ENCODE peak calls at places on chromosomes 5 and 9, in four cellular contexts. One of them, this sample, is unnamed.

GRCh38 chr5:81241001-81241400 is 7.9 kb downstream of the CKMT2 start:
- DNase-seq in activated CD4-positive, alpha-beta T cell treated with anti-CD3 and anti-CD28 coated beads, Interleukin-2, amount 10 ng/mL, durations not matched to agents 7 days and 5 days: no peak
- DNase-seq in HS-5: no peak
- DNase-seq in DMS153: no peak
- DNase-seq in this sample: no peak

GRCh38 chr9:93680445-93681315 is 104.3 kb downstream of the PHF2 start:
- DNase-seq in activated CD4-positive, alpha-beta T cell treated with anti-CD3 and anti-CD28 coated beads, Interleukin-2, amount 10 ng/mL, durations not matched to agents 7 days and 5 days: peak
- DNase-seq in HS-5: no peak
- DNase-seq in DMS153: no peak
- DNase-seq in this sample: no peak

GRCh38 chr9:109440797-109441287 is 57.3 kb downstream of the PTPN3 start:
- DNase-seq in HS-5: peak
- DNase-seq in DMS153: peak
- DNase-seq in activated CD4-positive, alpha-beta T cell treated with anti-CD3 and anti-CD28 coated beads, Interleukin-2, amount 10 ng/mL, durations not matched to agents 7 days and 5 days: peak
- DNase-seq in this sample: peak

GRCh38 chr5:38666668-38667498 is 110.4 kb upstream of the LIFR start:
- DNase-seq in DMS153: peak
- DNase-seq in activated CD4-positive, alpha-beta T cell treated with anti-CD3 and anti-CD28 coated beads, Interleukin-2, amount 10 ng/mL, durations not matched to agents 7 days and 5 days: no peak
- DNase-seq in HS-5: peak
- DNase-seq in this sample: no peak

GRCh38 chr5:73028991-73029540 is 73.2 kb downstream of the FCHO2 start:
- DNase-seq in activated CD4-positive, alpha-beta T cell treated with anti-CD3 and anti-CD28 coated beads, Interleukin-2, amount 10 ng/mL, durations not matched to agents 7 days and 5 days: no peak
- DNase-seq in DMS153: no peak
- DNase-seq in HS-5: no peak
- DNase-seq in this sample: no peak

GRCh38 chr5:149471406-149472183 is 79.6 kb downstream of the CSNK1A1 start:
- DNase-seq in activated CD4-positive, alpha-beta T cell treated with anti-CD3 and anti-CD28 coated beads, Interleukin-2, amount 10 ng/mL, durations not matched to agents 7 days and 5 days: no peak
- DNase-seq in HS-5: no peak
- DNase-seq in DMS153: no peak
- DNase-seq in this sample: no peak

GRCh38 chr9:86485359-86485758 is 131.1 kb upstream of the TUT7 start:
- DNase-seq in HS-5: no peak
- DNase-seq in activated CD4-positive, alpha-beta T cell treated with anti-CD3 and anti-CD28 coated beads, Interleukin-2, amount 10 ng/mL, durations not matched to agents 7 days and 5 days: peak
- DNase-seq in DMS153: no peak
- DNase-seq in this sample: no peak

GRCh38 chr5:171131499-171131898 is 177.5 kb upstream of the TLX3 start:
- DNase-seq in DMS153: no peak
- DNase-seq in activated CD4-positive, alpha-beta T cell treated with anti-CD3 and anti-CD28 coated beads, Interleukin-2, amount 10 ng/mL, durations not matched to agents 7 days and 5 days: no peak
- DNase-seq in HS-5: no peak
- DNase-seq in this sample: no peak

GRCh38 chr5:78473747-78474146 is 113.3 kb downstream of the SCAMP1 start:
- DNase-seq in HS-5: no peak
- DNase-seq in DMS153: no peak
- DNase-seq in activated CD4-positive, alpha-beta T cell treated with anti-CD3 and anti-CD28 coated beads, Interleukin-2, amount 10 ng/mL, durations not matched to agents 7 days and 5 days: no peak
- DNase-seq in this sample: no peak

GRCh38 chr9:136761545-136761981 is 2.8 kb downstream of the LCN15 start:
- DNase-seq in activated CD4-positive, alpha-beta T cell treated with anti-CD3 and anti-CD28 coated beads, Interleukin-2, amount 10 ng/mL, durations not matched to agents 7 days and 5 days: no peak
- DNase-seq in HS-5: no peak
- DNase-seq in DMS153: no peak
- DNase-seq in this sample: no peak

GRCh38 chr5:114362197-114362976 is 517 bp downstream of the KCNN2 start:
- DNase-seq in HS-5: no peak
- DNase-seq in DMS153: no peak
- DNase-seq in activated CD4-positive, alpha-beta T cell treated with anti-CD3 and anti-CD28 coated beads, Interleukin-2, amount 10 ng/mL, durations not matched to agents 7 days and 5 days: no peak
- DNase-seq in this sample: no peak

GRCh38 chr9:96340707-96341106 is 38.7 kb upstream of the HSD17B3 start:
- DNase-seq in HS-5: no peak
- DNase-seq in activated CD4-positive, alpha-beta T cell treated with anti-CD3 and anti-CD28 coated beads, Interleukin-2, amount 10 ng/mL, durations not matched to agents 7 days and 5 days: no peak
- DNase-seq in DMS153: no peak
- DNase-seq in this sample: no peak

GRCh38 chr5:168925160-168925559 is 346.0 kb upstream of the PANK3 start:
- DNase-seq in HS-5: no peak
- DNase-seq in activated CD4-positive, alpha-beta T cell treated with anti-CD3 and anti-CD28 coated beads, Interleukin-2, amount 10 ng/mL, durations not matched to agents 7 days and 5 days: no peak
- DNase-seq in DMS153: no peak
- DNase-seq in this sample: no peak

GRCh38 chr5:128093368-128093767 is 9.8 kb downstream of the SLC12A2 start:
- DNase-seq in HS-5: no peak
- DNase-seq in DMS153: no peak
- DNase-seq in activated CD4-positive, alpha-beta T cell treated with anti-CD3 and anti-CD28 coated beads, Interleukin-2, amount 10 ng/mL, durations not matched to agents 7 days and 5 days: no peak
- DNase-seq in this sample: no peak

GRCh38 chr5:132506094-132506692 is 15.6 kb upstream of the IRF1 start:
- DNase-seq in activated CD4-positive, alpha-beta T cell treated with anti-CD3 and anti-CD28 coated beads, Interleukin-2, amount 10 ng/mL, durations not matched to agents 7 days and 5 days: no peak
- DNase-seq in DMS153: no peak
- DNase-seq in HS-5: peak
- DNase-seq in this sample: no peak

GRCh38 chr9:130328349-130328801 is 62.8 kb downstream of the HMCN2 start:
- DNase-seq in DMS153: peak
- DNase-seq in activated CD4-positive, alpha-beta T cell treated with anti-CD3 and anti-CD28 coated beads, Interleukin-2, amount 10 ng/mL, durations not matched to agents 7 days and 5 days: no peak
- DNase-seq in HS-5: no peak
- DNase-seq in this sample: no peak

GRCh38 chr9:104868687-104869404 is 59.1 kb downstream of the ABCA1 start:
- DNase-seq in DMS153: peak
- DNase-seq in activated CD4-positive, alpha-beta T cell treated with anti-CD3 and anti-CD28 coated beads, Interleukin-2, amount 10 ng/mL, durations not matched to agents 7 days and 5 days: no peak
- DNase-seq in HS-5: no peak
- DNase-seq in this sample: no peak

GRCh38 chr9:108444400-108445358 is 411.1 kb downstream of the ACTL7B start:
- DNase-seq in HS-5: peak
- DNase-seq in activated CD4-positive, alpha-beta T cell treated with anti-CD3 and anti-CD28 coated beads, Interleukin-2, amount 10 ng/mL, durations not matched to agents 7 days and 5 days: no peak
- DNase-seq in DMS153: peak
- DNase-seq in this sample: no peak

GRCh38 chr9:81871695-81872094 is 56.5 kb upstream of the SPATA31D4 start:
- DNase-seq in HS-5: peak
- DNase-seq in DMS153: no peak
- DNase-seq in activated CD4-positive, alpha-beta T cell treated with anti-CD3 and anti-CD28 coated beads, Interleukin-2, amount 10 ng/mL, durations not matched to agents 7 days and 5 days: no peak
- DNase-seq in this sample: no peak

GRCh38 chr5:154654484-154655375 is 100.4 kb upstream of the LARP1 start:
- DNase-seq in HS-5: no peak
- DNase-seq in DMS153: no peak
- DNase-seq in activated CD4-positive, alpha-beta T cell treated with anti-CD3 and anti-CD28 coated beads, Interleukin-2, amount 10 ng/mL, durations not matched to agents 7 days and 5 days: no peak
- DNase-seq in this sample: no peak

GRCh38 chr5:37926732-37927131 is 86.9 kb upstream of the GDNF start:
- DNase-seq in DMS153: no peak
- DNase-seq in HS-5: no peak
- DNase-seq in activated CD4-positive, alpha-beta T cell treated with anti-CD3 and anti-CD28 coated beads, Interleukin-2, amount 10 ng/mL, durations not matched to agents 7 days and 5 days: no peak
- DNase-seq in this sample: no peak

GRCh38 chr9:121362813-121363585 is 7.1 kb downstream of the STOM start:
- DNase-seq in HS-5: peak
- DNase-seq in DMS153: no peak
- DNase-seq in activated CD4-positive, alpha-beta T cell treated with anti-CD3 and anti-CD28 coated beads, Interleukin-2, amount 10 ng/mL, durations not matched to agents 7 days and 5 days: no peak
- DNase-seq in this sample: no peak

GRCh38 chr5:39091940-39092580 is 17.9 kb upstream of the RICTOR start:
- DNase-seq in DMS153: no peak
- DNase-seq in activated CD4-positive, alpha-beta T cell treated with anti-CD3 and anti-CD28 coated beads, Interleukin-2, amount 10 ng/mL, durations not matched to agents 7 days and 5 days: no peak
- DNase-seq in HS-5: no peak
- DNase-seq in this sample: no peak

GRCh38 chr9:73869261-73869660 is 627.9 kb upstream of the RORB start:
- DNase-seq in DMS153: peak
- DNase-seq in HS-5: peak
- DNase-seq in activated CD4-positive, alpha-beta T cell treated with anti-CD3 and anti-CD28 coated beads, Interleukin-2, amount 10 ng/mL, durations not matched to agents 7 days and 5 days: peak
- DNase-seq in this sample: peak

GRCh38 chr5:14081791-14082190 is 61.4 kb upstream of the TRIO start:
- DNase-seq in HS-5: no peak
- DNase-seq in activated CD4-positive, alpha-beta T cell treated with anti-CD3 and anti-CD28 coated beads, Interleukin-2, amount 10 ng/mL, durations not matched to agents 7 days and 5 days: no peak
- DNase-seq in DMS153: no peak
- DNase-seq in this sample: no peak

GRCh38 chr5:43075319-43076293 is 35.5 kb upstream of the ANXA2R start:
- DNase-seq in HS-5: no peak
- DNase-seq in DMS153: no peak
- DNase-seq in activated CD4-positive, alpha-beta T cell treated with anti-CD3 and anti-CD28 coated beads, Interleukin-2, amount 10 ng/mL, durations not matched to agents 7 days and 5 days: no peak
- DNase-seq in this sample: no peak

GRCh38 chr5:132027027-132027426 is 15.6 kb upstream of the ACSL6 start:
- DNase-seq in DMS153: no peak
- DNase-seq in HS-5: no peak
- DNase-seq in activated CD4-positive, alpha-beta T cell treated with anti-CD3 and anti-CD28 coated beads, Interleukin-2, amount 10 ng/mL, durations not matched to agents 7 days and 5 days: no peak
- DNase-seq in this sample: no peak

GRCh38 chr5:123476696-123477095 is 35.3 kb upstream of the CSNK1G3 start:
- DNase-seq in HS-5: no peak
- DNase-seq in DMS153: no peak
- DNase-seq in activated CD4-positive, alpha-beta T cell treated with anti-CD3 and anti-CD28 coated beads, Interleukin-2, amount 10 ng/mL, durations not matched to agents 7 days and 5 days: no peak
- DNase-seq in this sample: no peak

GRCh38 chr5:122312670-122312988 is 592 bp downstream of the SNCAIP start:
- DNase-seq in activated CD4-positive, alpha-beta T cell treated with anti-CD3 and anti-CD28 coated beads, Interleukin-2, amount 10 ng/mL, durations not matched to agents 7 days and 5 days: no peak
- DNase-seq in HS-5: peak
- DNase-seq in DMS153: no peak
- DNase-seq in this sample: no peak

GRCh38 chr9:23598994-23599393 is 227.0 kb downstream of the ELAVL2 start:
- DNase-seq in activated CD4-positive, alpha-beta T cell treated with anti-CD3 and anti-CD28 coated beads, Interleukin-2, amount 10 ng/mL, durations not matched to agents 7 days and 5 days: no peak
- DNase-seq in DMS153: no peak
- DNase-seq in HS-5: no peak
- DNase-seq in this sample: no peak

GRCh38 chr5:42807722-42808447 is 3.8 kb downstream of the SELENOP start:
- DNase-seq in DMS153: no peak
- DNase-seq in activated CD4-positive, alpha-beta T cell treated with anti-CD3 and anti-CD28 coated beads, Interleukin-2, amount 10 ng/mL, durations not matched to agents 7 days and 5 days: no peak
- DNase-seq in HS-5: no peak
- DNase-seq in this sample: no peak

GRCh38 chr9:35845824-35846771 is 17.1 kb downstream of the TMEM8B start:
- DNase-seq in activated CD4-positive, alpha-beta T cell treated with anti-CD3 and anti-CD28 coated beads, Interleukin-2, amount 10 ng/mL, durations not matched to agents 7 days and 5 days: no peak
- DNase-seq in DMS153: no peak
- DNase-seq in HS-5: no peak
- DNase-seq in this sample: no peak

GRCh38 chr5:76326559-76327351 is 76.3 kb upstream of the IQGAP2 start:
- DNase-seq in DMS153: no peak
- DNase-seq in HS-5: no peak
- DNase-seq in activated CD4-positive, alpha-beta T cell treated with anti-CD3 and anti-CD28 coated beads, Interleukin-2, amount 10 ng/mL, durations not matched to agents 7 days and 5 days: no peak
- DNase-seq in this sample: no peak

GRCh38 chr9:38437193-38437823 is 13.1 kb upstream of the IGFBPL1 start:
- DNase-seq in DMS153: no peak
- DNase-seq in HS-5: no peak
- DNase-seq in activated CD4-positive, alpha-beta T cell treated with anti-CD3 and anti-CD28 coated beads, Interleukin-2, amount 10 ng/mL, durations not matched to agents 7 days and 5 days: no peak
- DNase-seq in this sample: no peak